ENCODE peak calls at places on chromosomes 1 and 21, in nine cellular contexts. U is AG04450, F is fibroblast of mammary gland, J is hippocampal formation, N is breast epithelium, C is GM12878, B is mammary epithelial cell, D is T-helper 1 cell, A is kidney epithelial cell. H is an unnamed sample.

GRCh38 chr1:31444725-31445448 is 31.9 kb downstream of the SERINC2 start:
- DNase-seq in B (no peak), J (no peak), F (no peak), N (no peak), C (no peak), A (no peak), D (no peak), U (no peak), H (peak; percentile 88)

GRCh38 chr1:185934476-185935189 is 200.4 kb downstream of the HMCN1 start:
- DNase-seq in N (no peak), B (peak; percentile 49), A (peak; percentile 34), C (no peak), U (peak; percentile 16), D (no peak), J (no peak), F (peak; percentile 89), H (peak; percentile 52)

GRCh38 chr1:42145190-42145716 is 8.0 kb upstream of the GUCA2B start:
- DNase-seq in U (no peak), J (no peak), A (no peak), C (no peak), D (no peak), N (no peak), F (no peak), B (no peak), H (no peak)

GRCh38 chr21:16594191-16594590 is 864.4 kb downstream of the USP25 start:
- DNase-seq in C (no peak), J (no peak), B (no peak), U (no peak), F (peak; percentile 54), A (no peak), N (no peak), D (no peak), H (no peak)

GRCh38 chr21:28442624-28443023 is 550.1 kb downstream of the LTN1 start:
- DNase-seq in A (peak; percentile 16), F (peak; percentile 97), N (no peak), B (peak; percentile 14), U (no peak), C (no peak), J (no peak), D (no peak), H (peak; percentile 14)

GRCh38 chr1:116769561-116769977 is 15.3 kb downstream of the CD2 start:
- DNase-seq in J (no peak), F (peak; percentile 48), B (peak; percentile 73), D (peak; percentile 93), C (peak; percentile 68), U (no peak), N (no peak), A (no peak), H (peak; percentile 55)

GRCh38 chr1:14987829-14988603 is 165.5 kb upstream of the TMEM51 start:
- DNase-seq in U (no peak), C (no peak), N (no peak), B (no peak), D (no peak), J (no peak), F (peak; percentile 13), A (no peak), H (no peak)

GRCh38 chr1:228478912-228479665 is 8.1 kb upstream of the RNF187 start:
- DNase-seq in U (no peak), A (no peak), C (no peak), F (no peak), N (no peak), B (no peak), D (peak; percentile 62), J (no peak), H (no peak)

GRCh38 chr1:147600119-147601111 is 59.1 kb downstream of the BCL9 start:
- DNase-seq in C (no peak), F (peak; percentile 70), A (peak; percentile 71), N (no peak), B (peak; percentile 38), U (no peak), D (peak; percentile 4), J (no peak), H (peak; percentile 81)

GRCh38 chr1:26900001-26900814 is at the start of gene GPATCH3:
- DNase-seq in B (peak; percentile 91), D (peak; percentile 89), J (peak; percentile 76), F (peak; percentile 96), A (peak; percentile 79), U (peak; percentile 88), N (peak; percentile 93), C (peak; percentile 79), H (peak; percentile 94)

GRCh38 chr21:45767071-45768006 is 123.8 kb downstream of the PCBP3 start:
- DNase-seq in A (no peak), C (no peak), F (peak; percentile 71), B (no peak), N (no peak), D (peak; percentile 72), U (no peak), J (no peak), H (no peak)

GRCh38 chr1:25186608-25187007 is 45.7 kb downstream of the SYF2 start:
- DNase-seq in C (no peak), J (no peak), F (no peak), U (no peak), B (no peak), D (no peak), N (no peak), A (no peak), H (no peak)

GRCh38 chr1:5744342-5744741 is 247.9 kb downstream of the NPHP4 start:
- DNase-seq in B (no peak), J (no peak), N (peak; percentile 42), F (no peak), U (no peak), C (no peak), A (no peak), D (no peak), H (no peak)

GRCh38 chr1:65066379-65066765 is 81.6 kb upstream of the AK4 start:
- DNase-seq in J (no peak), F (peak; percentile 7), C (no peak), U (no peak), A (no peak), N (no peak), D (no peak), B (no peak), H (peak; percentile 12)

GRCh38 chr1:20507248-20507563 is 745 bp downstream of the MUL1 start:
- DNase-seq in F (no peak), U (no peak), A (no peak), J (no peak), B (no peak), C (no peak), N (no peak), D (no peak), H (no peak)

GRCh38 chr1:231420959-231421615 is 1.0 kb downstream of the EGLN1 start:
- DNase-seq in N (no peak), J (no peak), A (no peak), D (peak; percentile 53), U (no peak), C (no peak), F (peak; percentile 39), B (peak; percentile 50), H (peak; percentile 62)

GRCh38 chr1:224786533-224787249 is 142.8 kb upstream of the DNAH14 start:
- DNase-seq in J (no peak), B (peak; percentile 61), A (no peak), U (no peak), N (no peak), C (no peak), F (peak; percentile 63), D (no peak), H (no peak)

GRCh38 chr1:235566092-235566491 is 61.8 kb upstream of the B3GALNT2 start:
- DNase-seq in B (no peak), U (no peak), A (no peak), D (no peak), N (no peak), F (no peak), J (no peak), C (no peak), H (no peak)

GRCh38 chr1:243421784-243422183 is 165.9 kb downstream of the SDCCAG8 start:
- DNase-seq in F (peak; percentile 71), U (peak; percentile 58), C (no peak), A (peak; percentile 74), N (no peak), B (no peak), J (peak; percentile 54), D (peak; percentile 84), H (peak; percentile 87)

GRCh38 chr1:244862354-244862698 is 2.0 kb downstream of the HNRNPU start:
- DNase-seq in A (no peak), C (no peak), B (peak; percentile 17), N (no peak), F (peak; percentile 17), U (no peak), D (peak; percentile 23), J (no peak), H (peak; percentile 17)

GRCh38 chr21:36035381-36035791 is 24.9 kb downstream of the SETD4 start:
- DNase-seq in D (no peak), N (no peak), A (no peak), U (no peak), F (no peak), B (no peak), C (no peak), J (no peak), H (peak; percentile 72)

GRCh38 chr1:74356493-74356892 is 121.3 kb downstream of the TNNI3K start:
- DNase-seq in F (no peak), A (no peak), D (no peak), J (no peak), U (no peak), N (no peak), B (no peak), C (no peak), H (no peak)

GRCh38 chr1:205578780-205579571 is 52.8 kb downstream of the ELK4 start:
- DNase-seq in F (no peak), A (no peak), C (no peak), J (no peak), U (no peak), N (no peak), B (peak; percentile 38), D (no peak), H (peak; percentile 60)

GRCh38 chr1:226709942-226710341 is 29.1 kb downstream of the ITPKB start:
- DNase-seq in J (no peak), C (no peak), B (no peak), D (no peak), N (no peak), U (no peak), A (no peak), F (no peak), H (no peak)

GRCh38 chr1:59814901-59815825 is at the start of gene HOOK1:
- DNase-seq in J (no peak), A (no peak), U (no peak), F (no peak), N (no peak), C (no peak), B (peak; percentile 36), D (peak; percentile 3), H (peak; percentile 15)

GRCh38 chr1:155379180-155379876 is 58.6 kb downstream of the RUSC1 start:
- DNase-seq in J (peak; percentile 64), F (peak; percentile 85), D (no peak), A (no peak), C (no peak), N (no peak), B (no peak), U (no peak), H (no peak)

GRCh38 chr1:218718977-218719376 is 373.8 kb downstream of the TGFB2 start:
- DNase-seq in U (peak; percentile 86), B (no peak), C (no peak), J (no peak), N (no peak), D (no peak), A (no peak), F (peak; percentile 65), H (no peak)

GRCh38 chr21:21156919-21157318 is 158.7 kb downstream of the NCAM2 start:
- DNase-seq in C (no peak), N (no peak), B (no peak), U (no peak), A (no peak), J (no peak), D (no peak), F (peak; percentile 59), H (no peak)

GRCh38 chr1:193108471-193108870 is 3.3 kb upstream of the GLRX2 start:
- DNase-seq in D (no peak), U (no peak), J (no peak), F (no peak), C (no peak), N (no peak), B (no peak), A (no peak), H (no peak)

GRCh38 chr1:239348635-239349353 is 37.6 kb upstream of the CHRM3 start:
- DNase-seq in U (no peak), N (no peak), C (no peak), J (no peak), A (no peak), D (no peak), F (no peak), B (no peak), H (no peak)

GRCh38 chr1:60835649-60836048 is 246.7 kb upstream of the NFIA start:
- DNase-seq in J (no peak), A (no peak), B (peak; percentile 38), F (no peak), U (no peak), D (no peak), C (no peak), N (no peak), H (no peak)